ENCODE peak calls at places on chromosomes 6 and 20, in nine cellular contexts. B is stimulated activated effector memory CD8-positive, alpha-beta T cell treated with anti-CD3 and anti-CD28 coated beads, Interleukin-12 subunit alpha, Interleukin-12 subunit beta, amount 100 ng/mL, for 72 hours; Q is activated CD4-positive, alpha-beta T cell treated with anti-CD3 and anti-CD28 coated beads, Interleukin-2, amount 50 U/mL, for 1 hour; A is fibroblast of mammary gland; V is transverse colon; N is stomach; G is activated T-cell treated with anti-CD3 and anti-CD28 coated beads for 1 hour; J is aorta; I is NCI-H1092 treated with DMSO at 0.1 percent for 48 hours. L is an unnamed sample.

GRCh38 chr6:170102582-170103481 is 188.0 kb downstream of the DLL1 start:
- DNase-seq in A (no peak), J (peak), G (no peak), N (peak), V (peak), B (peak), I (no peak), Q (no peak), L (no peak)

GRCh38 chr6:112245511-112246203 is 8.7 kb downstream of the LAMA4 start:
- DNase-seq in J (no peak), B (no peak), G (no peak), Q (no peak), I (no peak), N (no peak), A (peak), V (no peak), L (no peak)

GRCh38 chr6:83221886-83222479 is 28.8 kb downstream of the RWDD2A start:
- DNase-seq in V (no peak), B (no peak), G (no peak), I (peak), A (peak), N (no peak), J (no peak), Q (no peak), L (peak)

GRCh38 chr6:44169886-44170570 is 11.4 kb downstream of the CAPN11 start:
- DNase-seq in N (no peak), V (peak), Q (no peak), G (no peak), A (no peak), B (no peak), I (no peak), J (no peak), L (no peak)

GRCh38 chr6:42281570-42281969 is 63.9 kb upstream of the MRPS10 start:
- DNase-seq in J (no peak), G (peak), I (no peak), B (no peak), N (no peak), V (peak), A (no peak), Q (peak), L (no peak)

GRCh38 chr6:148667395-148667794 is 79.4 kb upstream of the UST start:
- DNase-seq in J (no peak), A (no peak), I (no peak), V (no peak), Q (no peak), G (no peak), N (no peak), B (no peak), L (no peak)

GRCh38 chr6:46909371-46909770 is 12.4 kb downstream of the ADGRF5 start:
- DNase-seq in V (no peak), A (no peak), G (no peak), N (no peak), B (no peak), J (no peak), I (no peak), Q (no peak), L (no peak)

GRCh38 chr6:36703081-36703606 is 5.5 kb downstream of the RAB44 start:
- DNase-seq in A (no peak), Q (no peak), I (no peak), J (peak), G (no peak), V (no peak), B (no peak), N (no peak), L (no peak)

GRCh38 chr6:84172574-84172973 is 54.9 kb downstream of the CEP162 start:
- DNase-seq in I (no peak), J (no peak), Q (no peak), A (no peak), G (no peak), V (no peak), N (no peak), B (no peak), L (no peak)

GRCh38 chr6:75334266-75335040 is 49.9 kb upstream of the TMEM30A start:
- DNase-seq in B (no peak), A (peak), G (no peak), I (no peak), N (no peak), V (no peak), Q (no peak), J (no peak), L (no peak)

GRCh38 chr20:51402201-51402600 is 140.3 kb downstream of the NFATC2 start:
- DNase-seq in Q (peak), B (no peak), J (no peak), A (no peak), I (no peak), V (peak), G (peak), N (no peak), L (no peak)

GRCh38 chr20:61442075-61442670 is 190.1 kb downstream of the CDH4 start:
- DNase-seq in Q (no peak), N (no peak), V (no peak), A (no peak), I (no peak), J (no peak), G (no peak), B (no peak), L (no peak)

GRCh38 chr20:45848421-45848820 is 8.8 kb downstream of the ACOT8 start:
- DNase-seq in B (no peak), I (no peak), G (no peak), Q (no peak), N (no peak), A (no peak), V (no peak), J (peak), L (no peak)

GRCh38 chr20:31747640-31748039 is 8.6 kb downstream of the TPX2 start:
- DNase-seq in G (no peak), Q (no peak), J (no peak), B (no peak), I (no peak), N (no peak), V (no peak), A (peak), L (no peak)

GRCh38 chr6:7285416-7285815 is 27.6 kb downstream of the SSR1 start:
- DNase-seq in V (no peak), Q (no peak), N (no peak), I (no peak), G (no peak), J (no peak), A (no peak), B (no peak), L (no peak)

GRCh38 chr6:84581494-84582259 is 182.7 kb downstream of the TBX18 start:
- DNase-seq in G (no peak), I (no peak), Q (no peak), B (no peak), N (no peak), J (no peak), A (peak), V (no peak), L (no peak)

GRCh38 chr6:142542704-142543233 is 241.0 kb downstream of the ADGRG6 start:
- DNase-seq in I (no peak), B (no peak), Q (no peak), V (peak), J (no peak), G (no peak), A (peak), N (peak), L (no peak)

GRCh38 chr20:23222531-23223200 is 127.9 kb upstream of the NXT1 start:
- DNase-seq in B (peak), J (no peak), N (no peak), Q (no peak), V (no peak), G (no peak), A (no peak), I (no peak), L (no peak)

GRCh38 chr20:63733117-63733516 is 3.3 kb upstream of the LIME1 start:
- DNase-seq in N (no peak), Q (no peak), I (no peak), B (no peak), V (no peak), J (no peak), G (no peak), A (no peak), L (no peak)

GRCh38 chr6:2976571-2977085 is 5.3 kb upstream of the SERPINB6 start:
- DNase-seq in Q (no peak), A (peak), B (no peak), G (no peak), I (no peak), V (no peak), J (no peak), N (no peak), L (no peak)

L was measured in NCI-H345.